ENCODE peak calls at places on chromosome 19, in seven cellular contexts. K is kidney epithelial cell, L is neural progenitor cell, X is ovary, T is H1, N is upper lobe of left lung, W is transverse colon. R is an unnamed sample.

GRCh38 chr19:49684251-49684982 is 5.0 kb upstream of the ADM5 start:
- DNase-seq in K (no peak), L (peak; percentile 42), X (peak; percentile 40), T (no peak), N (peak; percentile 83), W (no peak), R (peak; percentile 78)

GRCh38 chr19:33509774-33510173 is 11.8 kb downstream of the PEPD start:
- DNase-seq in K (no peak), L (no peak), X (no peak), T (no peak), N (peak; percentile 54), W (no peak), R (no peak)

GRCh38 chr19:57355916-57356315 is 4.8 kb downstream of the ZNF304 start:
- DNase-seq in K (no peak), L (no peak), X (no peak), T (no peak), N (no peak), W (no peak), R (no peak)

GRCh38 chr19:44666852-44667251 is 4.4 kb upstream of the CEACAM19 start:
- DNase-seq in K (no peak), L (no peak), X (no peak), T (no peak), N (no peak), W (no peak), R (no peak)

GRCh38 chr19:10768369-10768768 is 50.5 kb downstream of the DNM2 start:
- DNase-seq in K (no peak), L (no peak), X (no peak), T (no peak), N (no peak), W (no peak), R (no peak)

GRCh38 chr19:49808762-49809154 is 4.3 kb downstream of the FUZ start:
- DNase-seq in K (peak; percentile 28), L (peak; percentile 99), X (peak; percentile 97), T (peak; percentile 94), N (peak; percentile 95), W (peak; percentile 95), R (peak; percentile 93)

GRCh38 chr19:55958356-55958755 is 10.7 kb downstream of the NLRP8 start:
- DNase-seq in K (peak; percentile 47), L (no peak), X (no peak), T (no peak), N (no peak), W (no peak), R (no peak)

GRCh38 chr19:5665781-5666513 is 14.4 kb downstream of the MICOS13 start:
- DNase-seq in K (peak; percentile 80), L (no peak), X (no peak), T (no peak), N (no peak), W (no peak), R (no peak)

GRCh38 chr19:8403098-8403819 is 9.8 kb upstream of the MARCHF2 start:
- DNase-seq in K (no peak), L (no peak), X (peak; percentile 56), T (no peak), N (peak; percentile 78), W (no peak), R (no peak)

GRCh38 chr19:49875801-49876421 is 1.2 kb downstream of the AKT1S1 start:
- DNase-seq in K (no peak), L (peak; percentile 83), X (peak; percentile 87), T (no peak), N (peak; percentile 89), W (peak; percentile 62), R (no peak)

GRCh38 chr19:30277941-30278881 is 94.0 kb upstream of the ZNF536 start:
- DNase-seq in K (no peak), L (no peak), X (no peak), T (no peak), N (no peak), W (no peak), R (no peak)
- TF ChIP-seq CTCF in K (no peak), L (no peak), X (no peak), T (no peak), N (no peak), W (no peak), R (no peak)

GRCh38 chr19:40932008-40932959 is 50.3 kb upstream of the CYP2A7 start:
- DNase-seq in K (no peak), L (no peak), X (no peak), T (no peak), N (no peak), W (no peak), R (no peak)
- TF ChIP-seq CTCF in K (no peak), L (no peak), X (no peak), T (no peak), N (no peak), W (no peak), R (no peak)

GRCh38 chr19:35973487-35973886 is 21.5 kb upstream of the SDHAF1 start:
- DNase-seq in K (no peak), L (no peak), X (no peak), T (no peak), N (no peak), W (no peak), R (no peak)

GRCh38 chr19:35978271-35978670 is 16.7 kb upstream of the SDHAF1 start:
- DNase-seq in K (no peak), L (no peak), X (no peak), T (no peak), N (no peak), W (no peak), R (no peak)

GRCh38 chr19:35978832-35979365 is 16.1 kb upstream of the SDHAF1 start:
- DNase-seq in K (no peak), L (no peak), X (no peak), T (no peak), N (peak; percentile 72), W (no peak), R (no peak)

GRCh38 chr19:35975608-35976214 is 19.3 kb upstream of the SDHAF1 start:
- DNase-seq in K (no peak), L (peak; percentile 83), X (no peak), T (no peak), N (no peak), W (no peak), R (no peak)

DNA sequence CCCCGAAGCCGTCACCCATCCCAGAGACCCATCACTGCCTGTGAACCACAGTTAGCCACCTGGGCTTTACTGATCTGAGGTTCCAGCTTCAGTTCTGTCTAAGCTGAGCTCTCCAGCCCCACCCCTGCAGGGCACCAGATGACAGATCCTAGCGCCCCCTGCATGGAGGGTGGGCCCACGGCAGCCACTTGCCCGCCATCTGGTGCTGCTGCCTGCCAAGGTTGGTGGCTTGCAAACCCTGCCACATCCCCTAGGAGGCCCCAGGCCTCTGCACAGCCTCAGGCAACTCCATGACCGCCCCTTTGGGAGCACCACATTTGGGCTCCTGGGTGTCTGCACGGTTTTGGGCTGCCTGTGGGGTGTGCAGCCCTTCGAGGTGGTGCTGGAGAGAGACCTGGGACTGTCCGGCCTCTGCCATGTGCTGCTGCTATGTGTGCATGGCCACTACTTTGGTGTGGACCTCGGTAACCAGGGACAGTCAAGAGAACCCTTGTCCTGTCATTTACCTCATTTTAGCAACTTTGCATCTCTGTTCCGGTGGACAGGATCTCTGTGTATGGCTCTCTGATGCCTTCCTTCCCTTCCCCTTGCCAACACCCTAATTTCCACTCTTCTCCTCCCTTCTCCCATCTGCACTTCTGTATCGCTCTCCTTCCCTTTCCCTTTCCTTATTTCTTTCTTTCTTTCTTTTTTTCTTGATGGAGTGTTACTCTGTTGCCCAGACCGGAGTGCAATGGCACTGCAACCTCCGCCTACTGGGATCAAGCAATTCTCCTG is 17.4 kb upstream of the SDHAF1 start:
- DNase-seq in K (no peak), L (peak; percentile 79), X (no peak), T (no peak), N (peak; percentile 66), W (no peak), R (no peak)
- TF ChIP-seq CTCF in K (peak; percentile 2), L (peak; percentile 56), X (no peak), T (peak; percentile 93), N (no peak), W (no peak), R (no peak)

DNA sequence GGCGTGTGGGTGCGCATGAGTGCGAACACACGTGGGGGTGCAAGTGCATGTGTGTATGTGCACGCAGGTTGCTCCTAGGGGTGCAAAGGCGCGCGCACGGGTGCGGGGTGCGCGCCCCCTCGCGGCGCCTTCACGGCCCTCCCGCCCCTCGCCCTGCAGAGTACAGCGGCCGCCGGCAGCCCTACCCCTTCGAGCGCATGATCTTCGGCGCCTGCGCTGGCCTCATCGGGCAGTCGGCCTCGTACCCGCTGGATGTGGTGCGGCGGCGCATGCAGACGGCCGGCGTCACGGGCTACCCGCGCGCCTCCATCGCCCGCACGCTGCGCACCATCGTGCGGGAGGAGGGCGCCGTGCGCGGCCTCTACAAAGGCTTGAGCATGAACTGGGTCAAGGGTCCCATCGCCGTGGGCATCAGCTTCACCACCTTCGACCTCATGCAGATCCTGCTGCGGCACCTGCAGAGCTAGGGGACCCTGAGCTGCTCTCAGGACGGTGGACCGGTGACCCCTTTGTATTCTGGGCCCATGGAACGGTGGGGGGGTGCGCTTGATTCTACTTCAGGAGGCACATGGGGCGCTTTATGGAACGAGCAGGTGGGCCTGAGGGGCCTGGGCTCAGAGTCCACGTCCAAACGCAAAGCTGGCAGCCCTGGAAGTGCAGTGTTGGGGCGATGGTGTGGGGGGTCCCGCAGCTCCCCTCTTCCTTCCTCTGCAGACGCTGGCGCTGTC is 27.7 kb downstream of the TMEM161A start:
- DNase-seq in K (no peak), L (peak; percentile 81), X (peak; percentile 66), T (no peak), N (peak; percentile 83), W (no peak), R (no peak)
- TF ChIP-seq CTCF in K (peak; percentile 15), L (peak; percentile 49), X (no peak), T (peak; percentile 13), N (peak; percentile 24), W (peak; percentile 20), R (no peak)

GRCh38 chr19:53511933-53512374 is 26.0 kb upstream of the ZNF331 start:
- DNase-seq in K (no peak), L (peak; percentile 84), X (peak; percentile 63), T (peak; percentile 59), N (peak; percentile 43), W (peak; percentile 53), R (peak; percentile 40)
- TF ChIP-seq CTCF in K (peak; percentile 43), L (peak; percentile 86), X (no peak), T (peak; percentile 89), N (peak; percentile 80), W (peak; percentile 59), R (peak; percentile 60)

GRCh38 chr19:2883686-2884439 is 16.7 kb downstream of the ZNF556 start:
- DNase-seq in K (no peak), L (no peak), X (no peak), T (no peak), N (no peak), W (no peak), R (no peak)

GRCh38 chr19:2888739-2889224 is 11.9 kb upstream of the ZNF57 start:
- DNase-seq in K (no peak), L (no peak), X (peak; percentile 65), T (no peak), N (peak; percentile 85), W (peak; percentile 23), R (peak; percentile 67)

GRCh38 chr19:2885736-2886135 is 15.0 kb upstream of the ZNF57 start:
- DNase-seq in K (no peak), L (no peak), X (peak; percentile 28), T (no peak), N (no peak), W (no peak), R (no peak)

GRCh38 chr19:2887391-2887914 is 13.3 kb upstream of the ZNF57 start:
- DNase-seq in K (no peak), L (peak; percentile 66), X (peak; percentile 39), T (no peak), N (no peak), W (no peak), R (no peak)
- TF ChIP-seq CTCF in K (peak; percentile 53), L (peak; percentile 66), X (peak; percentile 50), T (no peak), N (peak; percentile 70), W (peak; percentile 73), R (peak; percentile 57)